ENCODE peak calls at places on chromosomes 11 and 22, in six cellular contexts. One of them, this sample, is unnamed.

GRCh38 chr11:33734441-33735165 is 1.6 kb downstream of the CD59 start:
- DNase-seq in HCT116: no peak
- DNase-seq in H1: no peak
- DNase-seq in HepG2: no peak
- DNase-seq in SK-N-SH: no peak
- DNase-seq in K562: peak; percentile 41
- DNase-seq in this sample: no peak

GRCh38 chr11:121163658-121164308 is 62.7 kb downstream of the TECTA start:
- DNase-seq in K562: no peak
- DNase-seq in SK-N-SH: no peak
- DNase-seq in H1: no peak
- DNase-seq in HepG2: no peak
- DNase-seq in HCT116: peak; percentile 0
- DNase-seq in this sample: no peak

GRCh38 chr11:19525714-19526113 is 186.9 kb upstream of the NAV2 start:
- DNase-seq in HepG2: no peak
- DNase-seq in HCT116: no peak
- DNase-seq in H1: no peak
- DNase-seq in K562: no peak
- DNase-seq in SK-N-SH: no peak
- DNase-seq in this sample: no peak

GRCh38 chr11:60498853-60499252 is 6.3 kb downstream of the MS4A12 start:
- DNase-seq in K562: no peak
- DNase-seq in H1: no peak
- DNase-seq in HepG2: no peak
- DNase-seq in SK-N-SH: no peak
- DNase-seq in HCT116: no peak
- DNase-seq in this sample: no peak

GRCh38 chr11:78605296-78605695 is 30.6 kb upstream of the NARS2 start:
- DNase-seq in SK-N-SH: no peak
- DNase-seq in HepG2: no peak
- DNase-seq in H1: no peak
- DNase-seq in K562: no peak
- DNase-seq in HCT116: no peak
- DNase-seq in this sample: no peak

GRCh38 chr22:50292643-50293440 is 14.6 kb downstream of the PLXNB2 start:
- DNase-seq in SK-N-SH: no peak
- DNase-seq in HepG2: no peak
- DNase-seq in HCT116: no peak
- DNase-seq in K562: no peak
- DNase-seq in H1: no peak
- DNase-seq in this sample: no peak

GRCh38 chr11:45768486-45768885 is 36.5 kb upstream of the SLC35C1 start:
- DNase-seq in K562: no peak
- DNase-seq in HCT116: no peak
- DNase-seq in SK-N-SH: no peak
- DNase-seq in HepG2: no peak
- DNase-seq in H1: no peak
- DNase-seq in this sample: no peak

GRCh38 chr11:65646288-65646734 is 8.4 kb downstream of the SIPA1 start:
- DNase-seq in K562: no peak
- DNase-seq in HCT116: no peak
- DNase-seq in HepG2: no peak
- DNase-seq in H1: no peak
- DNase-seq in SK-N-SH: no peak
- DNase-seq in this sample: no peak

GRCh38 chr11:82986491-82986890 is 85.0 kb downstream of the DDIAS start:
- DNase-seq in SK-N-SH: no peak
- DNase-seq in HCT116: no peak
- DNase-seq in K562: no peak
- DNase-seq in HepG2: no peak
- DNase-seq in H1: no peak
- DNase-seq in this sample: no peak

GRCh38 chr11:66044757-66045156 is 4.2 kb downstream of the GAL3ST3 start:
- DNase-seq in HCT116: no peak
- DNase-seq in H1: no peak
- DNase-seq in HepG2: no peak
- DNase-seq in K562: no peak
- DNase-seq in SK-N-SH: no peak
- DNase-seq in this sample: no peak

GRCh38 chr11:26228778-26229177 is 103.2 kb upstream of the ANO3 start:
- DNase-seq in K562: no peak
- DNase-seq in H1: no peak
- DNase-seq in SK-N-SH: no peak
- DNase-seq in HCT116: no peak
- DNase-seq in HepG2: no peak
- DNase-seq in this sample: no peak

GRCh38 chr11:129950319-129951034 is 52.2 kb downstream of the PRDM10 start:
- DNase-seq in H1: no peak
- DNase-seq in HepG2: no peak
- DNase-seq in HCT116: no peak
- DNase-seq in K562: peak; percentile 59
- DNase-seq in SK-N-SH: no peak
- DNase-seq in this sample: no peak

GRCh38 chr22:24516301-24516737 is 21.2 kb downstream of the UPB1 start:
- DNase-seq in SK-N-SH: no peak
- DNase-seq in K562: no peak
- DNase-seq in H1: no peak
- DNase-seq in HCT116: no peak
- DNase-seq in HepG2: peak; percentile 62
- DNase-seq in this sample: peak; percentile 36

GRCh38 chr11:24793479-24793878 is 296.6 kb downstream of the LUZP2 start:
- DNase-seq in H1: no peak
- DNase-seq in SK-N-SH: no peak
- DNase-seq in K562: no peak
- DNase-seq in HepG2: no peak
- DNase-seq in HCT116: no peak
- DNase-seq in this sample: no peak

GRCh38 chr11:112004389-112004788 is 20.8 kb upstream of the DLAT start:
- DNase-seq in K562: peak; percentile 34
- DNase-seq in SK-N-SH: peak; percentile 28
- DNase-seq in HCT116: peak; percentile 10
- DNase-seq in H1: no peak
- DNase-seq in HepG2: peak; percentile 15
- DNase-seq in this sample: no peak

GRCh38 chr11:6151117-6151516 is 19.0 kb downstream of the OR52B2 start:
- DNase-seq in HepG2: no peak
- DNase-seq in SK-N-SH: no peak
- DNase-seq in K562: no peak
- DNase-seq in H1: no peak
- DNase-seq in HCT116: no peak
- DNase-seq in this sample: no peak

GRCh38 chr22:30205281-30206115 is 41.1 kb downstream of the LIF start:
- DNase-seq in HepG2: peak; percentile 40
- DNase-seq in SK-N-SH: peak; percentile 48
- DNase-seq in HCT116: no peak
- DNase-seq in K562: peak; percentile 34
- DNase-seq in H1: no peak
- DNase-seq in this sample: no peak

GRCh38 chr22:39212721-39213376 is 31.9 kb downstream of the PDGFB start:
- DNase-seq in HepG2: peak; percentile 52
- DNase-seq in K562: peak; percentile 68
- DNase-seq in SK-N-SH: no peak
- DNase-seq in H1: no peak
- DNase-seq in HCT116: peak; percentile 56
- DNase-seq in this sample: no peak

GRCh38 chr11:100467821-100468508 is 219.1 kb upstream of the ARHGAP42 start:
- DNase-seq in K562: no peak
- DNase-seq in SK-N-SH: no peak
- DNase-seq in H1: no peak
- DNase-seq in HepG2: no peak
- DNase-seq in HCT116: no peak
- DNase-seq in this sample: no peak

GRCh38 chr22:22460635-22461034 is 47.9 kb downstream of the ZNF280B start:
- DNase-seq in K562: peak; percentile 80
- DNase-seq in SK-N-SH: peak; percentile 10
- DNase-seq in HCT116: peak; percentile 7
- DNase-seq in HepG2: peak; percentile 18
- DNase-seq in H1: no peak
- DNase-seq in this sample: no peak

GRCh38 chr11:123132881-123133280 is 62.2 kb downstream of the CLMP start:
- DNase-seq in HepG2: no peak
- DNase-seq in H1: no peak
- DNase-seq in SK-N-SH: no peak
- DNase-seq in K562: no peak
- DNase-seq in HCT116: no peak
- DNase-seq in this sample: no peak

GRCh38 chr22:20517422-20517821 is 10.0 kb downstream of the MED15 start:
- DNase-seq in HepG2: no peak
- DNase-seq in HCT116: no peak
- DNase-seq in SK-N-SH: no peak
- DNase-seq in K562: no peak
- DNase-seq in H1: no peak
- DNase-seq in this sample: no peak

DNA sequence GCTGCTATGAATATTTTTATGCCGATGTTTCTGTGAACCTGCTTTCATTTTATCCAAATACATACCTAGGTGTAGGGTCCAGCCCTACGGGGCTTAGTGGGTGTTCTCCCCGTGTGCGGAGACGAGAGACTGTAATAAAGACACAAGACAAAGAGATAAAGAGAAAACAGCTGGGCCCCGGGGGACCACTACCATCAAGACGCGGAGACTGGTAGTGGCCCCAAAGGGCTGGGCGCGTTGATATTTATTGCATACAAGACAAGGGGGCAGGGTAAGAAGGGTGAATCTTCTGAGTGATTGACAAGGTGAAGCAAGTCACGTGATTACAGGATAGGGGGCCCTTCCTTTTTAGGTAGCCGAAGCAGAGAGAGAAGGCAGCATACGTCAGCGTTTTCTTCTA is 920.1 kb downstream of the BRD1 start:
- DNase-seq in HCT116: no peak
- DNase-seq in SK-N-SH: no peak
- DNase-seq in K562: no peak
- DNase-seq in HepG2: no peak
- DNase-seq in H1: no peak
- DNase-seq in this sample: no peak
- H3K4me3 ChIP-seq in HCT116: no peak overlapping the region
- H3K4me3 ChIP-seq in SK-N-SH: no peak overlapping the region
- H3K4me3 ChIP-seq in K562: no peak overlapping the region
- H3K4me3 ChIP-seq in HepG2: no peak overlapping the region
- H3K4me3 ChIP-seq in H1: no peak overlapping the region
- H3K4me3 ChIP-seq in this sample: no peak overlapping the region

DNA sequence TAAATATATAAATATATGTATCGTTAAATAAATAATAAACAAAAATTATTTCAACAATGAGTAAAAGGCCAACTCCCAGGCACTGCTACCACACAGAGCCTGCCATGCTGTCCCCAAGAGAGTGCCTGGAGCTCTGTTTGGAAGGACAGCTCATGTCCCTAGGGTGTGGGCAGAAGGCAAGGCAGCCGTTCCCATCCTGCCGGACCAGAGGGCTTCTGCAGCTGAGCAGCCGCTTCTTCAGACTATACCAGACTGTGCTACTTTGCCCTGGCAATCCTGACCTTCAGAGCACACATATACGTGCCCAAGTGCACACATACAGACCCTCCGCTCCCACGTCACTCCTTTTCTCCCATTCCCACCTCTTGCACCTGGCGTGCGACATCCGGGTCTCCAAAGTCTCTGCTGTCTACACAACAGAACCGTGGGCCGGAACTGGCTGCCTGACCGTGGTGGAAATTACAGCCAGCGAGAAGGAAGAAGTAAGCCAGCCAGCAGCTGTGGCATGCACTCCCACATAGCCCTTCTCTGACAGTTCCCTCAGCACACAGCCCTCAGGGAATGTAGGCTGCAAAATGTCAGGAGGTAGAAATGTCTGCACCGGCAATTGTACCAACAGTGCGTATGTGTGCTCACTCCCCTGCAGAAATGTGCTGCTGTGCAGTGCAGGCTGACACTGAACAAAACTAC is 24.0 kb downstream of the PAX6 start:
- DNase-seq in SK-N-SH: no peak
- DNase-seq in HCT116: no peak
- DNase-seq in H1: no peak
- DNase-seq in HepG2: no peak
- DNase-seq in K562: no peak
- DNase-seq in this sample: no peak
- TF ChIP-seq YY1 in SK-N-SH: no peak
- TF ChIP-seq YY1 in HCT116: no peak
- TF ChIP-seq YY1 in H1: no peak
- TF ChIP-seq YY1 in HepG2: no peak
- TF ChIP-seq YY1 in K562: no peak
- TF ChIP-seq YY1 in this sample: no peak

GRCh38 chr11:117928818-117929567 is at the start of gene TMPRSS13:
- DNase-seq in SK-N-SH: no peak
- DNase-seq in H1: no peak
- DNase-seq in HCT116: no peak
- DNase-seq in K562: no peak
- DNase-seq in HepG2: no peak
- DNase-seq in this sample: no peak

GRCh38 chr11:117931331-117931950 is 2.2 kb upstream of the TMPRSS13 start:
- DNase-seq in SK-N-SH: no peak
- DNase-seq in H1: no peak
- DNase-seq in K562: no peak
- DNase-seq in HCT116: no peak
- DNase-seq in HepG2: no peak
- DNase-seq in this sample: no peak

GRCh38 chr11:117930208-117930570 is 987 bp upstream of the TMPRSS13 start:
- DNase-seq in H1: no peak
- DNase-seq in HCT116: no peak
- DNase-seq in K562: no peak
- DNase-seq in HepG2: no peak
- DNase-seq in SK-N-SH: no peak
- DNase-seq in this sample: no peak

GRCh38 chr11:117930668-117931330 is 1.6 kb upstream of the TMPRSS13 start:
- DNase-seq in SK-N-SH: no peak
- DNase-seq in HCT116: no peak
- DNase-seq in HepG2: no peak
- DNase-seq in H1: no peak
- DNase-seq in K562: no peak
- DNase-seq in this sample: no peak

DNA sequence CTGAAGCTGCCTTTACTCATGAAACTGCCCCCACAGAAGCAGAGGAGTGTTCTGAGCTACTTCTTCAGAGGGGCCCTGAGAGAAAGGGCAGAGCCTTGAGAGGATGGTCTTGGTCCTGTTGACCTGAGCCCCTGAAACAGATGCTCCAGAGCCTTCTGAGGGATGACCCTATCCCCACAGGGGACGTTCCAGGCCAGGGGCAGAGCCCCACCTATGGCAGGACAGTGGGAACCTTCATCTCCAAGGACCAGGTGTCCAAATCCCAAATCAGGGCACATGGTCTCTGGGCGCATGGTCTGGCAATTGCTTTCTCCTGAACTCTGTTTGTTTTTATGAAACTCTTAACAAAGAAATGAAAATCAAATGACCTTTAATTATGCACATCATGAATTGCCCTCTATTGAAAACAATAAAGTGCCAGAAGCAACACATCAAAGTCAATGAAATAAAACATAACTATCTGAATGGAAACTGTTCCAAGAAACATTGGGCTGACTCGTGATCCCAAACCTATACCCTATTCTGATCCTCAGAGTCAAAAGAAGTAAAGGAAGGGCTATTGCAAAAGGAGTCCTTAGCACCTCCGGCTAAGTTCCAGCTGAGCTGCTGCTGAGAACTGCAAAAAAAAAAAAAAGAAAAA is 486 bp upstream of the TMPRSS13 start:
- DNase-seq in HCT116: no peak
- DNase-seq in HepG2: no peak
- DNase-seq in K562: no peak
- DNase-seq in SK-N-SH: no peak
- DNase-seq in H1: no peak
- DNase-seq in this sample: no peak
- H3K4me3 ChIP-seq in HCT116: no peak overlapping the region
- H3K4me3 ChIP-seq in HepG2: no peak overlapping the region
- H3K4me3 ChIP-seq in K562: no peak overlapping the region
- H3K4me3 ChIP-seq in SK-N-SH: no peak overlapping the region
- H3K4me3 ChIP-seq in H1: no peak overlapping the region
- H3K4me3 ChIP-seq in this sample: no peak overlapping the region

GRCh38 chr22:46122511-46122971 is 27.8 kb upstream of the PPARA start:
- DNase-seq in SK-N-SH: peak; percentile 95
- DNase-seq in H1: no peak
- DNase-seq in K562: peak; percentile 81
- DNase-seq in HepG2: peak; percentile 37
- DNase-seq in HCT116: peak; percentile 8
- DNase-seq in this sample: no peak
- TF ChIP-seq YY1 in SK-N-SH: no peak
- TF ChIP-seq YY1 in H1: no peak
- TF ChIP-seq YY1 in K562: no peak
- TF ChIP-seq YY1 in HepG2: peak; percentile 15
- TF ChIP-seq YY1 in HCT116: no peak
- TF ChIP-seq YY1 in this sample: no peak

This sample was measured in NT2/D1.